ENCODE peak calls at places on chromosomes 13 and 19, in eight cellular contexts. Y is breast epithelium, G is esophagus squamous epithelium, M is uterus, H is Peyer's patch, I is stomach, F is IMR-90, N is sigmoid colon. U is an unnamed sample.

GRCh38 chr13:33686772-33687480 is 131.0 kb upstream of the RFC3 start:
- DNase-seq in Y (no peak), G (no peak), M (no peak), H (no peak), I (no peak), F (no peak), N (no peak), U (no peak)

GRCh38 chr13:71290963-71291937 is 575.8 kb downstream of the DACH1 start:
- DNase-seq in Y (no peak), G (no peak), M (peak), H (no peak), I (no peak), F (peak), N (no peak), U (peak)

GRCh38 chr13:42525035-42525504 is 48.9 kb upstream of the TNFSF11 start:
- DNase-seq in Y (no peak), G (no peak), M (no peak), H (no peak), I (no peak), F (no peak), N (no peak), U (no peak)

GRCh38 chr13:99383511-99383921 is 76.3 kb upstream of the GPR183 start:
- DNase-seq in Y (peak), G (no peak), M (no peak), H (no peak), I (no peak), F (no peak), N (no peak), U (no peak)

GRCh38 chr13:111177803-111178389 is 62.8 kb downstream of the ARHGEF7 start:
- DNase-seq in Y (no peak), G (no peak), M (no peak), H (no peak), I (no peak), F (peak), N (no peak), U (no peak)

GRCh38 chr19:17686027-17686511 is 2.1 kb downstream of the UNC13A start:
- DNase-seq in Y (no peak), G (no peak), M (no peak), H (no peak), I (no peak), F (no peak), N (no peak), U (no peak)

GRCh38 chr19:2567580-2567979 is 91.7 kb downstream of the GADD45B start:
- DNase-seq in Y (no peak), G (no peak), M (no peak), H (no peak), I (no peak), F (no peak), N (peak), U (peak)

GRCh38 chr19:11982526-11982925 is 17.7 kb downstream of the ZNF763 start:
- DNase-seq in Y (no peak), G (no peak), M (no peak), H (no peak), I (no peak), F (no peak), N (no peak), U (no peak)

GRCh38 chr13:104625196-104625595 is 1559.0 kb upstream of the SLC10A2 start:
- DNase-seq in Y (no peak), G (no peak), M (no peak), H (no peak), I (no peak), F (no peak), N (no peak), U (no peak)

GRCh38 chr13:91740811-91741210 is 342.4 kb downstream of the GPC5 start:
- DNase-seq in Y (no peak), G (no peak), M (no peak), H (no peak), I (no peak), F (no peak), N (no peak), U (no peak)

GRCh38 chr19:38151242-38151641 is 72.8 kb downstream of the DPF1 start:
- DNase-seq in Y (no peak), G (no peak), M (no peak), H (no peak), I (no peak), F (no peak), N (no peak), U (no peak)

GRCh38 chr13:67258482-67258881 is 28.3 kb upstream of the PCDH9 start:
- DNase-seq in Y (no peak), G (no peak), M (no peak), H (no peak), I (no peak), F (no peak), N (no peak), U (no peak)

GRCh38 chr13:23558675-23559536 is 11.3 kb upstream of the TNFRSF19 start:
- DNase-seq in Y (peak), G (no peak), M (peak), H (no peak), I (peak), F (peak), N (peak), U (peak)

GRCh38 chr19:11204943-11205349 is 7.6 kb upstream of the KANK2 start:
- DNase-seq in Y (no peak), G (no peak), M (peak), H (no peak), I (no peak), F (no peak), N (peak), U (no peak)

GRCh38 chr13:76864259-76864658 is 21.9 kb downstream of the KCTD12 start:
- DNase-seq in Y (no peak), G (no peak), M (no peak), H (no peak), I (no peak), F (no peak), N (no peak), U (no peak)

GRCh38 chr19:2212861-2213711 is 23.0 kb downstream of the PLEKHJ1 start:
- DNase-seq in Y (no peak), G (no peak), M (no peak), H (no peak), I (peak), F (no peak), N (no peak), U (no peak)

DNA sequence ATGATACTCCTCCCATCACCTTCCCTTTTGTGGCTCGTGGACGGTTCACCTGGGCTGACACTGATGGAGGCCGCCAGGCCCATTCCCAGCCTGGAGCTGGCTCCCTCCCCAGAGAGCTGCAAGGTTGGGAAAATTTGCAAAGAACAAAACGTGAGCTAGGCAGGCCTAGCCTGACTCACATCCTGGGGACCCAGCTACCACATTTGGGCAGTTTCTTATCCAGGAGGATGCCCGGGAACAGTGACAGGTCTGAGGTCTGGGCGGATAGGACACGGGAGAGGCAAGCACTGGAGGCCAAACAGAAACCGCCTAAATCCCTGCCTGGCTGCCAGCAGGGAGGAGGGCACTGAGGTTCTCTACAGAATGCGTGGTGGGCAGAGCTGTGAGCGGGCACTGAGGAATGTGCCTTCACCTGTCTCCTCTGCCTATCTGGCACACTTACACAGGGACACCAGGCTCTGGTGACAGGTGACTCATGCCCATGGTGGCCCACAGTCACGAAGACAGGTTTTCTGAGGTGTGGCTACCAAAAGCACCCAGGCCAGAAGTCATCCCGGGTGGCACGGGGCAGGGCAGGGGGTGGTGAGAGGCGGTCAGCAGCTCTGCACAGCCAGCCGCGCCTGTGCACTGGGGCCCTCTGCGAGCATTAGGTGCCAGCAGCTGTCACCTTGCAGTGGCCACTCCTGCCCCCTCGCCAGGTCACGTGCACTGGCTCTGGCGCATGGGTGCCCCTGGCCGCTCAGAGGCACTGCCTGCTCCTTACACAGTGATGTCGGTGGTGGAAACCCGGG is 23.2 kb downstream of the SH3GL1 start:
- DNase-seq in Y (peak), G (no peak), M (no peak), H (no peak), I (peak), F (peak), N (peak), U (no peak)
- H3K4me3 ChIP-seq in Y (no peak), G (peak), M (no peak), H (no peak), I (no peak), F (no peak), N (no peak), U (no peak)

DNA sequence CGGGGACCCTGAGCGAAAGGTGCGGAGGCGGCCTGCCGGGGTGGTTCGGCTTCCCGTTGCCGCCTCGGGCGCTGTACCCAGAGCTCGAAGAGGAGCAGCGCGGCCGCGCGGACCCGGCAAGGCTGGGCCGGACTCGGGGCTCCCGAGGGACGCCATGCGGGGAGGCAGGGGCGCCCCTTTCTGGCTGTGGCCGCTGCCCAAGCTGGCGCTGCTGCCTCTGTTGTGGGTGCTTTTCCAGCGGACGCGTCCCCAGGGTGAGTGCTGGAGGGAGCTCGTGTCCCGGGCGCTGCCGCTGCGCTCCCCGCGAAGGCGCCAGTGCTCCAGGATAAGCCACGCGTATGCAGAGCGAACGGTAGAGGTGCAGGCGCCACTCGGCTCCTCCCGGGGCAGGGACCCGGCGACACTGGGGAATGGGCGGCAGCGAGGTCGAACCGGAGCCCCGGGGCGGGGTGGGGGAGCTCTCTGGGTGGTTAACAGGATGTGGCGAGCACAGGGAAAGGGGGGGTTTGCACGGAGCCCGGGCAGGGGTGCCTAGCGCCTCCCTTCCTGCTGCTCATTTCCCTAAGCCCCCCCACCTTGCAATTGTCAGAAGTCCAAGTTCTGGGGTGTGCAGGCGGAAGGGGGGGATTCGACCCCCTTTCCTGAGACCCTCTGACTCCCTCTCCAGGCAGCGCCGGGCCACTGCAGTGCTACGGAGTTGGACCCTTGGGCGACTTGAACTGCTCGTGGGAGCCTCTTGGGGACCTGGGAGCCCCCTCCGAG is at the start of gene IL27RA:
- DNase-seq in Y (peak), G (no peak), M (peak), H (peak), I (peak), F (peak), N (peak), U (peak)
- TF ChIP-seq POLR2A in Y (no peak), G (no peak), M (no peak), H (no peak), I (no peak), F (no peak), N (no peak), U (no peak)

GRCh38 chr13:56773148-56773547 is 367.6 kb upstream of the PRR20A start:
- DNase-seq in Y (no peak), G (no peak), M (no peak), H (no peak), I (no peak), F (no peak), N (no peak), U (no peak)
- H3K27ac ChIP-seq in Y (no peak), G (no peak), M (no peak), H (no peak), I (no peak), F (no peak), N (no peak), U (no peak)

DNA sequence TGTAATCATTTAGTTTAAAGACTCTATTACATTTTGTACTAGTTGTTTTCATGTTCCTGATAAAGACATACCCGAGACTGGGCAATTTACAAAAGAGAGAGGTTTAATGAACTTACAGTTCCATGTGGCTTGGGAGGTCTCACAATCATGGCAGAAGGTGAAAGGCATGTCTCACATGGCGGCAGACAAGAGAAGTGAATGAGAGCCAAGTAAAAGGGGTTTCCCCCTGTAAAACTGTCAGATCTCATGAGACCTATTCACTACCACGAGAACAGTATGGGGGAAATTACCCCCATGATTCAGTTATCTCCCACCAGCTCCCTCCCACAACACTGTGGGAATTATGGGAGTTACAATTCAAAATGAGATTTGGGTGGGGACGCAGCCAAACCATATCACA is 129.2 kb downstream of the PAN3 start:
- DNase-seq in Y (no peak), G (no peak), M (no peak), H (no peak), I (no peak), F (no peak), N (no peak), U (no peak)
- H3K4me3 ChIP-seq in Y (no peak), G (no peak), M (no peak), H (no peak), I (no peak), F (no peak), N (no peak), U (no peak)

GRCh38 chr19:50457300-50457699 is 19.0 kb upstream of the EMC10 start:
- DNase-seq in Y (no peak), G (no peak), M (no peak), H (no peak), I (no peak), F (no peak), N (no peak), U (no peak)
- TF ChIP-seq POLR2A in Y (no peak), G (no peak), M (no peak), H (no peak), I (no peak), F (no peak), N (no peak), U (no peak)

GRCh38 chr19:6723108-6723618 is 2.7 kb upstream of the C3 start:
- DNase-seq in Y (peak), G (no peak), M (peak), H (no peak), I (no peak), F (peak), N (peak), U (peak)
- H3K27ac ChIP-seq in Y (peak), G (no peak), M (peak), H (peak), I (peak), F (no peak), N (peak), U (no peak)

DNA sequence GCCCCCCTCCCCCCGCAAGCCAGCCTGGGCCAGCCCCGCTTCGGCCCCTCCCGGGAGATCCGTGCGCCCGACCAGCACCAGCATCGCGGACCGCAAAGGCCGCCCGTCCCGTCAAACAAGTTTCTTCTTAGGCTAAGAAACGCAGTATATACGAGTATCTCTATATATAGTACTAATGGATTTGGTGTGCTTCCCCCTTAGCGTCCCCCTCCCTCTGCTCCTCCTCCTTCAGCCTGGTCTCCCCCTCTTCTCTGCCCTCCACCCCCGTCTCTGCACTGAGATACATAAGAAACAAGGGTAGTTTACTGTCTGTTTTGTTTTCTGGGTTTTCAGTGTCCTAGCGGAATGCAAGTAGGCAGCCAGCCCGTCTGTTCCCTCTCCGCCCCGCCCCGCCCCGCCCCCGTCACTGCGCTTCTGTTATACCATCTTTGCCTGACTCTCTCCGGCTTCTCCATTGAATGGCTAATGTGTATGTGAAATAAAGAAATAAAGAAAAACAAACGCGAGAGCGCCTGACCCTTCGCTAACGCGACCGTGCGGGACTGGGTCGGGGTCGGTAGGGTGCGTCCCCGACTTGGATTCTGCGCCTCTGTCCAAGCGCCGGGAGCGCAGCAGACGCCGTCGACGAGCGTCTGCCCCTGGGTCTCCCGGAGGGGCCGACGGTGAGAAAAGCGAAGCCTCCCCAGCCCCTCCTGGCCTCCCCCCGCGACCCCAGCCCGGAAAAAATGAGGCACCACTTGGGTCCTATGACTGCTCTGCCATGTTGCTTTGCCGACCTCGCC is 4.2 kb downstream of the LYL1 start:
- DNase-seq in Y (no peak), G (no peak), M (peak), H (peak), I (no peak), F (no peak), N (peak), U (no peak)
- H3K4me3 ChIP-seq in Y (peak), G (peak), M (peak), H (peak), I (peak), F (no peak), N (peak), U (peak)

GRCh38 chr19:48874309-48875135 is 2.3 kb downstream of the PPP1R15A start:
- DNase-seq in Y (no peak), G (no peak), M (peak), H (peak), I (peak), F (peak), N (no peak), U (no peak)

GRCh38 chr19:48879025-48879572 is 6.9 kb downstream of the PPP1R15A start:
- DNase-seq in Y (no peak), G (no peak), M (no peak), H (no peak), I (no peak), F (no peak), N (no peak), U (no peak)

GRCh38 chr19:48877900-48878218 is 5.6 kb downstream of the PPP1R15A start:
- DNase-seq in Y (no peak), G (no peak), M (no peak), H (no peak), I (no peak), F (no peak), N (no peak), U (no peak)

GRCh38 chr19:48881741-48882657 is 9.8 kb downstream of the PPP1R15A start:
- DNase-seq in Y (no peak), G (no peak), M (no peak), H (no peak), I (no peak), F (no peak), N (no peak), U (no peak)

DNA sequence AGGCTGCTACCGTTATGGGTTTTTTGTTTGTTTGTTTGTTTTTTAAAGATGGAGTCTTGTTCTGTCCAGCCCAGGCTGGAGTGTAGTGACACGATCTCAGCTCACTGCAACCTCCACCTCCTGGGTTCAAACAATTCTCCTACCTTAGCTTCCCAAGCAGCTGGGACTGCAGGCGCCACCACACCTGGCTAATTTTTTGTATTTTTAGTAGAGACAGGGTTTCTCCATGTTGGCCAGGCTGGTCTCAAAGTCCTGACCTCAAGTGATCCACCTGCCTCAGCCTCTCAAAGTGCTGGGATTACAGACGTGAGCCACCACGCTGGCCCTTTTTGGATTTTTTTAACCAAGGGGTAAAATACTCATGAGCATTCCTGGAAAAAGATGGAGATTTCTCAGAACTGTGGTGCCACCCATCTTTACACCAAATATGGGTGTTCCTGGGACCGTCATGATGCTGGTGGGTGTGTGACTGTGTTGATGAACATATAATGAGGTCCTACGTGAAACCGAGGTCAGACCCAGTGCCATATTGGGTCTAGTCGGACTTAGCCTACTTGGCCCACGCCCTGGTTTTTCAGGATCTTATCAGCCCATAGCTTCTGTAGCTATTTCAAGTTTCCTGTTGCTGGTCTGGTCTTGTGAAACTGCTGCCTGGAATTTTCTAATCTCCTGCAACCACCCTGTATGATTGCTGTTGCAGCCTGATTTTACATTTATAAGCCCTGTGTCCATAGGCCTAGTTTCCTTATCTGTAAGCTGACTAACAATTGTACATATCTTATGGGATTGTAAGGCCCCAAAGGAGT is 6.2 kb downstream of the PPP1R15A start:
- DNase-seq in Y (no peak), G (no peak), M (no peak), H (no peak), I (peak), F (peak), N (no peak), U (peak)
- TF ChIP-seq POLR2A in Y (peak), G (no peak), M (no peak), H (no peak), I (no peak), F (peak), N (no peak), U (no peak)

DNA sequence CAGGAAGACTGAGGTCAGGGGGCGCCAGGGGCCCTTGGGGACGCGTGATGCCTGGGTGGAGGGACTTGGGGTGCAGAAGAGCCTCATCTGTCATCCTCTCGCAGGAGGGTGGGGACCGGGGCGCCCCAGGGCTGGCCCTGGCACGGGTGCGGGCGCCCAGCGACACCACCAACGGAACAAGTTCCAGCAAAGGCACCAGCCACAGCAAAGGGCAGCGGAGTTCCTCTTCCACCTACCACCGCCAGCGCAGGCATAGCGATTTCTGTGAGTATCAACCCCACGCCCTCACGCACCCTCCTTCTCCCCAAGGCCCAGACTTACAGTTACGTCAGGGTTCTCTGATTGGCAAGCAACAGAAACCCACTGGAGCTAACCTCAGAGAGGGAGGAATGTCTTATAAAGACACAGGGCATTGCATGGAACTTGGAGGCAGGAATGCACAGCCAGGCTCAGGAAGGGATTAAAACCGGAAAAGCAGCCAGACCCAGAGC is 29.4 kb downstream of the MARK4 start:
- DNase-seq in Y (no peak), G (no peak), M (no peak), H (no peak), I (no peak), F (no peak), N (no peak), U (no peak)
- H3K27ac ChIP-seq in Y (no peak), G (no peak), M (no peak), H (no peak), I (no peak), F (no peak), N (no peak), U (no peak)